ENCODE peak calls at places on chromosome 4, in nine cellular contexts. Z, I, A, R, L, F, T, X and J are unnamed samples.
A peak's percentile ranks its signal among the peaks of the same experiment; 100 is the strongest.

GRCh38 chr4:28241021-28241420 is 1380.4 kb downstream of the STIM2 start:
- DNase-seq in Z (no peak), I (no peak), A (no peak), R (no peak), L (no peak), F (no peak), T (no peak), X (no peak), J (no peak)

GRCh38 chr4:150308824-150309472 is 230.7 kb downstream of the DCLK2 start:
- DNase-seq in Z (no peak), I (peak; percentile 81), A (no peak), R (no peak), L (no peak), F (no peak), T (no peak), X (peak; percentile 62), J (no peak)

GRCh38 chr4:128862608-128863313 is 53.3 kb downstream of the JADE1 start:
- DNase-seq in Z (no peak), I (no peak), A (no peak), R (no peak), L (no peak), F (peak; percentile 53), T (no peak), X (peak; percentile 41), J (no peak)

GRCh38 chr4:2607822-2608221 is 71.4 kb downstream of the FAM193A start:
- DNase-seq in Z (no peak), I (no peak), A (no peak), R (no peak), L (no peak), F (no peak), T (no peak), X (no peak), J (no peak)

GRCh38 chr4:57098945-57099344 is 11.2 kb downstream of the IGFBP7 start:
- DNase-seq in Z (no peak), I (no peak), A (no peak), R (no peak), L (no peak), F (no peak), T (no peak), X (no peak), J (no peak)

GRCh38 chr4:123450393-123450792 is 53.8 kb downstream of the SPRY1 start:
- DNase-seq in Z (no peak), I (no peak), A (no peak), R (no peak), L (no peak), F (no peak), T (no peak), X (no peak), J (no peak)

GRCh38 chr4:78734451-78735003 is 41.6 kb upstream of the BMP2K start:
- DNase-seq in Z (no peak), I (no peak), A (no peak), R (no peak), L (no peak), F (no peak), T (no peak), X (no peak), J (no peak)

GRCh38 chr4:156663663-156664062 is 307.9 kb downstream of the PDGFC start:
- DNase-seq in Z (no peak), I (no peak), A (no peak), R (no peak), L (no peak), F (no peak), T (no peak), X (no peak), J (no peak)

GRCh38 chr4:168566736-168567135 is 69.9 kb downstream of the PALLD start:
- DNase-seq in Z (no peak), I (no peak), A (no peak), R (no peak), L (no peak), F (no peak), T (no peak), X (peak; percentile 73), J (no peak)

GRCh38 chr4:119315036-119315435 is 6.9 kb downstream of the FABP2 start:
- DNase-seq in Z (no peak), I (no peak), A (no peak), R (no peak), L (no peak), F (no peak), T (no peak), X (no peak), J (no peak)

GRCh38 chr4:106583567-106583966 is 215.0 kb upstream of the GIMD1 start:
- DNase-seq in Z (no peak), I (peak; percentile 94), A (no peak), R (no peak), L (no peak), F (no peak), T (no peak), X (peak; percentile 91), J (no peak)